ENCODE peak calls at places on chromosomes 1 and 21, in nine cellular contexts. S is ELR, K is dorsolateral prefrontal cortex, P is Calu3, Q is endothelial cell, A is kidney epithelial cell, Z is hepatic stellate cell, N is mucosa of gallbladder, H is gastrocnemius medialis. F is an unnamed sample.

GRCh38 chr1:37932759-37933158 is 14.1 kb downstream of the INPP5B start:
- DNase-seq in P (no peak), Z (peak; percentile 66), Q (no peak), K (no peak), S (peak; percentile 92), N (no peak), A (peak; percentile 52), H (no peak), F (no peak)

GRCh38 chr1:27356628-27357280 is 10.0 kb downstream of the MAP3K6 start:
- DNase-seq in H (no peak), S (no peak), P (no peak), Q (no peak), K (no peak), Z (no peak), N (peak; percentile 58), A (no peak), F (peak; percentile 45)

GRCh38 chr1:182845894-182846293 is 6.7 kb downstream of the DHX9 start:
- DNase-seq in Q (no peak), N (no peak), K (no peak), P (no peak), A (no peak), Z (no peak), H (no peak), S (no peak), F (no peak)

GRCh38 chr21:42306366-42307035 is 8.7 kb downstream of the TFF3 start:
- DNase-seq in H (no peak), P (no peak), N (no peak), Q (no peak), A (no peak), K (no peak), S (no peak), Z (no peak), F (no peak)

GRCh38 chr1:30506785-30507312 is 216.5 kb downstream of the MATN1 start:
- DNase-seq in N (no peak), Q (no peak), S (no peak), H (no peak), Z (no peak), P (no peak), A (no peak), K (no peak), F (no peak)

GRCh38 chr1:181139631-181140051 is 51.1 kb downstream of the IER5 start:
- DNase-seq in S (peak; percentile 90), P (peak; percentile 40), Q (no peak), Z (peak; percentile 65), N (no peak), A (no peak), H (no peak), K (no peak), F (no peak)

GRCh38 chr21:43880111-43880985 is 15.3 kb downstream of the AGPAT3 start:
- DNase-seq in Q (no peak), H (peak; percentile 76), K (peak; percentile 45), P (peak; percentile 17), Z (peak; percentile 50), A (no peak), N (peak; percentile 66), S (peak; percentile 36), F (no peak)

GRCh38 chr1:11184973-11185372 is 4.2 kb upstream of the ANGPTL7 start:
- DNase-seq in S (no peak), P (no peak), H (no peak), A (no peak), N (no peak), Q (no peak), Z (no peak), K (no peak), F (no peak)

GRCh38 chr1:245258271-245258920 is 103.6 kb downstream of the KIF26B start:
- DNase-seq in Q (no peak), S (no peak), N (peak; percentile 31), K (no peak), Z (no peak), H (no peak), P (peak; percentile 45), A (peak; percentile 83), F (no peak)

GRCh38 chr21:32520885-32521735 is 64.2 kb downstream of the TCP10L start:
- DNase-seq in N (peak; percentile 66), Q (no peak), S (peak; percentile 94), P (peak; percentile 35), H (peak; percentile 41), Z (peak; percentile 88), A (no peak), K (peak; percentile 52), F (no peak)

GRCh38 chr21:15132781-15133180 is 68.0 kb upstream of the NRIP1 start:
- DNase-seq in S (no peak), H (no peak), K (no peak), P (no peak), Q (no peak), A (no peak), N (no peak), Z (no peak), F (no peak)

GRCh38 chr1:173052681-173053196 is 2.0 kb upstream of the TNFSF18 start:
- DNase-seq in Q (no peak), K (no peak), N (no peak), A (no peak), S (peak; percentile 37), H (no peak), Z (no peak), P (peak; percentile 39), F (no peak)

GRCh38 chr1:78839704-78840277 is 166.7 kb downstream of the ADGRL4 start:
- DNase-seq in N (peak; percentile 13), H (no peak), Q (peak; percentile 58), A (no peak), P (peak; percentile 49), Z (no peak), S (peak; percentile 67), K (no peak), F (peak; percentile 60)

GRCh38 chr1:74432325-74432724 is 80.1 kb downstream of the LRRC53 start:
- DNase-seq in K (no peak), Z (no peak), P (no peak), H (no peak), S (no peak), A (no peak), Q (no peak), N (no peak), F (no peak)

GRCh38 chr1:23792151-23792945 is 1.4 kb downstream of the LYPLA2 start:
- DNase-seq in N (no peak), Z (no peak), A (no peak), P (no peak), S (no peak), K (no peak), H (no peak), Q (no peak), F (no peak)

GRCh38 chr1:36835017-36835695 is 199.2 kb downstream of the GRIK3 start:
- DNase-seq in H (no peak), Q (no peak), P (no peak), N (no peak), S (no peak), K (no peak), Z (no peak), A (no peak), F (no peak)

GRCh38 chr1:39398278-39399010 is 93.0 kb upstream of the BMP8A start:
- DNase-seq in A (peak; percentile 99), N (peak; percentile 87), S (peak; percentile 98), P (peak; percentile 91), K (no peak), Z (peak; percentile 89), H (no peak), Q (peak; percentile 52), F (peak; percentile 22)

GRCh38 chr1:207321790-207322530 is 482 bp downstream of the CD55 start:
- DNase-seq in A (no peak), P (no peak), K (no peak), Z (peak; percentile 4), N (no peak), S (peak; percentile 36), Q (no peak), H (peak; percentile 6), F (no peak)

GRCh38 chr1:100585774-100586173 is 47.8 kb downstream of the GPR88 start:
- DNase-seq in H (no peak), N (no peak), Z (no peak), A (no peak), P (no peak), S (peak; percentile 84), Q (no peak), K (no peak), F (no peak)

GRCh38 chr1:217188280-217189235 is 442.3 kb downstream of the GPATCH2 start:
- DNase-seq in Z (no peak), A (no peak), K (no peak), Q (no peak), P (no peak), N (no peak), S (no peak), H (no peak), F (no peak)

GRCh38 chr21:35044770-35045538 is 4.1 kb downstream of the RUNX1 start:
- DNase-seq in P (no peak), H (no peak), N (no peak), S (no peak), Q (no peak), Z (no peak), A (no peak), K (no peak), F (no peak)

GRCh38 chr1:91851130-91852010 is 34.6 kb downstream of the TGFBR3 start:
- DNase-seq in A (no peak), Q (no peak), S (peak; percentile 75), H (peak; percentile 72), Z (peak; percentile 87), N (peak; percentile 81), P (peak; percentile 63), K (peak; percentile 53), F (no peak)

GRCh38 chr1:77539510-77540142 is 142.8 kb downstream of the ZZZ3 start:
- DNase-seq in S (peak; percentile 93), Z (peak; percentile 44), N (no peak), Q (no peak), A (peak; percentile 76), P (no peak), H (no peak), K (no peak), F (peak; percentile 42)

GRCh38 chr1:189962171-189962570 is 515.5 kb downstream of the BRINP3 start:
- DNase-seq in H (no peak), A (peak; percentile 71), S (peak; percentile 72), K (no peak), Z (no peak), P (no peak), Q (no peak), N (no peak), F (no peak)

GRCh38 chr1:12773438-12773837 is at the start of gene PRAMEF12:
- DNase-seq in S (no peak), A (no peak), N (no peak), H (no peak), Q (no peak), K (no peak), Z (no peak), P (no peak), F (no peak)

GRCh38 chr1:14980801-14981200 is 172.7 kb upstream of the TMEM51 start:
- DNase-seq in A (no peak), Q (peak; percentile 16), S (peak; percentile 8), Z (peak; percentile 77), H (no peak), P (no peak), K (no peak), N (no peak), F (peak; percentile 36)

GRCh38 chr1:87155180-87155579 is 173.5 kb upstream of the LMO4 start:
- DNase-seq in P (no peak), A (no peak), H (no peak), Q (no peak), Z (no peak), S (no peak), K (no peak), N (no peak), F (no peak)

GRCh38 chr1:175172503-175172902 is 20.1 kb downstream of the KIAA0040 start:
- DNase-seq in P (no peak), S (no peak), Z (no peak), N (no peak), H (no peak), K (no peak), A (no peak), Q (no peak), F (no peak)

GRCh38 chr1:17790383-17791054 is 35.4 kb downstream of the ACTL8 start:
- DNase-seq in S (no peak), Q (no peak), K (peak; percentile 5), H (no peak), A (no peak), Z (no peak), N (no peak), P (no peak), F (peak; percentile 26)

GRCh38 chr1:222618001-222618879 is at the start of gene MIA3:
- DNase-seq in S (peak; percentile 46), A (no peak), Q (peak; percentile 72), K (peak; percentile 84), P (peak; percentile 82), N (peak; percentile 15), Z (peak; percentile 87), H (peak; percentile 72), F (peak; percentile 91)

GRCh38 chr1:202957733-202958543 is at the start of gene ADIPOR1:
- DNase-seq in A (peak; percentile 52), Z (peak; percentile 97), H (peak; percentile 91), S (peak; percentile 90), Q (peak; percentile 89), P (peak; percentile 97), K (peak; percentile 96), N (peak; percentile 92), F (peak; percentile 94)